ENCODE peak calls at places on chromosome 2, in four cellular contexts. One of them, this sample, is unnamed.

GRCh38 chr2:25499157-25499556 is 157.4 kb upstream of the DNMT3A start:
- DNase-seq in activated CD4-positive, CD25-positive, alpha-beta regulatory T cell: no peak
- DNase-seq in activated effector memory CD4-positive, alpha-beta T cell treated with anti-CD3 and anti-CD28 coated beads, Interleukin-2, amount 50 U/mL, for 16 hours: no peak
- DNase-seq in HTR-8/SVneo: no peak
- DNase-seq in this sample: no peak

GRCh38 chr2:100903534-100904258 is 83.8 kb downstream of the NPAS2 start:
- DNase-seq in activated CD4-positive, CD25-positive, alpha-beta regulatory T cell: no peak
- DNase-seq in activated effector memory CD4-positive, alpha-beta T cell treated with anti-CD3 and anti-CD28 coated beads, Interleukin-2, amount 50 U/mL, for 16 hours: no peak
- DNase-seq in HTR-8/SVneo: peak; percentile 33
- DNase-seq in this sample: no peak

GRCh38 chr2:167524786-167525185 is 636.5 kb downstream of the XIRP2 start:
- DNase-seq in activated CD4-positive, CD25-positive, alpha-beta regulatory T cell: no peak
- DNase-seq in activated effector memory CD4-positive, alpha-beta T cell treated with anti-CD3 and anti-CD28 coated beads, Interleukin-2, amount 50 U/mL, for 16 hours: no peak
- DNase-seq in HTR-8/SVneo: no peak
- DNase-seq in this sample: no peak

GRCh38 chr2:233165895-233166661 is 85.4 kb upstream of the ATG16L1 start:
- DNase-seq in activated CD4-positive, CD25-positive, alpha-beta regulatory T cell: no peak
- DNase-seq in activated effector memory CD4-positive, alpha-beta T cell treated with anti-CD3 and anti-CD28 coated beads, Interleukin-2, amount 50 U/mL, for 16 hours: peak; percentile 69
- DNase-seq in HTR-8/SVneo: peak; percentile 71
- DNase-seq in this sample: peak; percentile 90

GRCh38 chr2:50388324-50388723 is 643.6 kb downstream of the NRXN1 start:
- DNase-seq in activated CD4-positive, CD25-positive, alpha-beta regulatory T cell: no peak
- DNase-seq in activated effector memory CD4-positive, alpha-beta T cell treated with anti-CD3 and anti-CD28 coated beads, Interleukin-2, amount 50 U/mL, for 16 hours: no peak
- DNase-seq in HTR-8/SVneo: no peak
- DNase-seq in this sample: no peak

GRCh38 chr2:30113617-30114293 is 33.1 kb upstream of the YPEL5 start:
- DNase-seq in activated CD4-positive, CD25-positive, alpha-beta regulatory T cell: no peak
- DNase-seq in activated effector memory CD4-positive, alpha-beta T cell treated with anti-CD3 and anti-CD28 coated beads, Interleukin-2, amount 50 U/mL, for 16 hours: no peak
- DNase-seq in HTR-8/SVneo: peak; percentile 81
- DNase-seq in this sample: no peak

GRCh38 chr2:74696758-74697327 is 42.8 kb downstream of the SEMA4F start:
- DNase-seq in activated CD4-positive, CD25-positive, alpha-beta regulatory T cell: no peak
- DNase-seq in activated effector memory CD4-positive, alpha-beta T cell treated with anti-CD3 and anti-CD28 coated beads, Interleukin-2, amount 50 U/mL, for 16 hours: no peak
- DNase-seq in HTR-8/SVneo: no peak
- DNase-seq in this sample: no peak

GRCh38 chr2:99998981-99999380 is 143.4 kb downstream of the AFF3 start:
- DNase-seq in activated CD4-positive, CD25-positive, alpha-beta regulatory T cell: no peak
- DNase-seq in activated effector memory CD4-positive, alpha-beta T cell treated with anti-CD3 and anti-CD28 coated beads, Interleukin-2, amount 50 U/mL, for 16 hours: no peak
- DNase-seq in HTR-8/SVneo: no peak
- DNase-seq in this sample: no peak

GRCh38 chr2:197705912-197706838 is 1.0 kb downstream of the MARS2 start:
- DNase-seq in activated CD4-positive, CD25-positive, alpha-beta regulatory T cell: no peak
- DNase-seq in activated effector memory CD4-positive, alpha-beta T cell treated with anti-CD3 and anti-CD28 coated beads, Interleukin-2, amount 50 U/mL, for 16 hours: peak; percentile 65
- DNase-seq in HTR-8/SVneo: peak; percentile 11
- DNase-seq in this sample: no peak

This sample was measured in cardiac septum.